ENCODE peak calls at places on chromosome 17, in four cellular contexts. D, R, Y and P are unnamed samples.
A peak's percentile ranks its signal among the peaks of the same experiment; 100 is the strongest.

GRCh38 chr17:22158364-22158763 is 466.0 kb downstream of the KCNJ18 start:
- DNase-seq in D (no peak), R (no peak), Y (no peak), P (no peak)

GRCh38 chr17:61808442-61808841 is 54.9 kb downstream of the BRIP1 start:
- DNase-seq in D (no peak), R (no peak), Y (no peak), P (no peak)

GRCh38 chr17:18921912-18922451 is 30.0 kb upstream of the SLC5A10 start:
- DNase-seq in D (no peak), R (no peak), Y (no peak), P (peak; percentile 47)

GRCh38 chr17:21007646-21008045 is 35.2 kb downstream of the USP22 start:
- DNase-seq in D (no peak), R (no peak), Y (no peak), P (no peak)

GRCh38 chr17:37828313-37829124 is 83.7 kb upstream of the HNF1B start:
- DNase-seq in D (no peak), R (no peak), Y (peak; percentile 65), P (no peak)

GRCh38 chr17:59762022-59762825 is 54.8 kb downstream of the VMP1 start:
- DNase-seq in D (no peak), R (no peak), Y (peak; percentile 89), P (no peak)

GRCh38 chr17:2383628-2384167 is 17.2 kb downstream of the MNT start:
- DNase-seq in D (no peak), R (no peak), Y (no peak), P (no peak)

GRCh38 chr17:38982858-38983746 is 15.9 kb upstream of the FBXO47 start:
- DNase-seq in D (no peak), R (peak; percentile 89), Y (peak; percentile 76), P (peak; percentile 48)

GRCh38 chr17:82611140-82612058 is 36.8 kb downstream of the WDR45B start:
- DNase-seq in D (no peak), R (no peak), Y (peak; percentile 41), P (no peak)

GRCh38 chr17:17783825-17784598 is 52.8 kb downstream of the SREBF1 start:
- DNase-seq in D (peak; percentile 67), R (peak; percentile 76), Y (peak; percentile 68), P (no peak)

GRCh38 chr17:59423137-59423703 is 91.8 kb downstream of the YPEL2 start:
- DNase-seq in D (peak; percentile 19), R (no peak), Y (peak; percentile 74), P (peak; percentile 78)

GRCh38 chr17:75765981-75766380 is 989 bp upstream of the GALK1 start:
- DNase-seq in D (no peak), R (no peak), Y (no peak), P (no peak)

GRCh38 chr17:48612456-48612853 is 1.6 kb upstream of the HOXB7 start:
- DNase-seq in D (no peak), R (no peak), Y (peak; percentile 74), P (no peak)
- H3K27ac ChIP-seq in D (no peak overlapping the region), R (no peak overlapping the region), Y (peak overlapping the region; percentile 64), P (no peak overlapping the region)

DNA sequence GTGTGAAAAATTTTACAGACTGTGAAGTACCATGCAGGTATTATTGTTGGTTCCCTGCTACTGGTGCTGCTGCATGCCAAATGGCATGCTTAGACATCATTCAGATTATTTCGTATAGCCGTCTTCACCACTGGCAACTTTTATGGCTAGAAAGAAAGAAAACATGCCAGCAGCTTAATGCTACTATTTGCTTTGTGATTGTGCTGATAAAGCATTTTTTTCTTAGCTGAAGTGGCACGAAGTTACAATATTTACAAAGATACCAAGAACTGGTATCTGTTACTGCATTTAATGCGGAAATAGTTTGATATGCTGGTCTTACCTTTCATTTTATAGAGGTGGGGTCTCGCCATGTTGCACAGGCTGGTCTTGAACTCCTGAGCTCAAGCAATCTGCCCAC is 8.2 kb downstream of the ZNHIT3 start:
- DNase-seq in D (no peak), R (no peak), Y (no peak), P (no peak)
- H3K36me3 ChIP-seq in D (peaks cover 5% of the 10 kb centered on the region), R (peaks cover 17% of the 10 kb centered on the region), Y (peaks cover 77% of the 10 kb centered on the region), P (peaks cover 30% of the 10 kb centered on the region)

GRCh38 chr17:4501295-4501949 is 2.7 kb downstream of the SPNS2 start:
- DNase-seq in D (no peak), R (no peak), Y (no peak), P (no peak)
- H3K4me3 ChIP-seq in D (peak overlapping the region; percentile 60), R (no peak overlapping the region), Y (no peak overlapping the region), P (no peak overlapping the region)

DNA sequence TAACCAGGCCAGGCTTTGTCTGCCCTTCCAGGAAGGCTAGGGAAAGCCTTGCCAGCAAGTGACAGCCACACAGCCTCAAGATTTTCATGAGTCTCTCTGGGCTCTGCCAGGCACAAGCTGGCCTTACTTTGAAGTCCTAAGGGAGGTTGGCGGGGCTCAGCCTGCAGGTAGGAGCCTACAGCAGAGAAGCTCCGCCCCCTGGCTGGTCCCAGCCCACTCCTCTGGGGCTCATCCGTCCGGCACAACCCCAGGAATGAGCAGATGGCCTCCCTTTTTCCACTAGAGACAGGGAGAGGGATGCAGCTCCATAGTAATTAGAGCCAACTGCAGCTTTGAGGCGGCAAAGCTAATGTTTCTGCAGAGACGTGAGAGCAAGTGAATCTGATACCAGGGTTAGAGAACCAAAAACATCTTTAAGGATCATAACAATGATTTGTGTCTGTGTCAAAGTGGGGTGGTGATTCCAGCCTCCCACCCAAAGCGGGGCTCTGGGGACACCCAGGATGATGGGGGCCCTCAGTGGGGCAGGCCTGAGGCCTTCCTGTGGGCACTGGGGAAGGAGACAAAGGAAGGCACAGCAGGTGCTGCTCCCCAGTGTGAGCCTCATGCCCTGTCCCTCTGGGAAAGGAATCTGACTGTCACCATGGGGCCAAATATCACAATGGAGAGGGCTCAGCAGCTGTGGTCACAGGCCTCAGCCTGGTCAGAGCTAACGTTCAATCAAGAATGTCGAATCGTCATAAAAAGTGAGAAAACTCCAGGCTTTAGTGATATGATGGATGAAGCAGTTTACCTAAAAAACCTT is 61.5 kb downstream of the RBFOX3 start:
- DNase-seq in D (no peak), R (peak; percentile 56), Y (no peak), P (no peak)
- H3K27ac ChIP-seq in D (no peak overlapping the region), R (no peak overlapping the region), Y (no peak overlapping the region), P (no peak overlapping the region)

GRCh38 chr17:48123776-48124388 is 16.3 kb downstream of the SNX11 start:
- DNase-seq in D (no peak), R (no peak), Y (no peak), P (no peak)
- H3K36me3 ChIP-seq in D (no peaks in the 10 kb centered on the region), R (peaks cover 2% of the 10 kb centered on the region), Y (peaks cover 49% of the 10 kb centered on the region), P (peaks cover 38% of the 10 kb centered on the region)

DNA sequence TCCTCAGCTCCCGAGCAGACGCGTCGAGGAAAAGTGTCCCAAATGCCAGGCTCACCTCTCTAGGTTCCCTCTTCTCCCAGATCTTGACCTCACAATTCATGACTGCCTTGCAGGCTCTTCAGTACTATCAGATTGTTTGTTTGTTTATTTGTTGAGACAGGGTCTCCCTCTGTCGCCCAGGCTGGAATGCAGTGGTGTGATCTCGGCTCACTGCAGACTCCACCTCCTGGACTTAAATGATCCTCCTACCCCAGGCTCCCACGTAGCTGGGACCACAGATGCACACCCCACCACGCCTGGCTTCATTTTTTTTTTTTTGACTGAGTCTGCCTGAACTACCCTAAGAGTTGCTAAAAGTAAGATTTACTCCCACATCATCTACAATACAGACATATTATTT is 15.9 kb downstream of the TMEM235 start:
- DNase-seq in D (no peak), R (no peak), Y (peak; percentile 67), P (no peak)
- H3K4me3 ChIP-seq in D (no peak overlapping the region), R (no peak overlapping the region), Y (no peak overlapping the region), P (no peak overlapping the region)

GRCh38 chr17:883586-883962 is 96.0 kb downstream of the NXN start:
- DNase-seq in D (no peak), R (no peak), Y (no peak), P (no peak)
- H3K27ac ChIP-seq in D (peak overlapping the region; percentile 52), R (peak overlapping the region; percentile 85), Y (no peak overlapping the region), P (no peak overlapping the region)

DNA sequence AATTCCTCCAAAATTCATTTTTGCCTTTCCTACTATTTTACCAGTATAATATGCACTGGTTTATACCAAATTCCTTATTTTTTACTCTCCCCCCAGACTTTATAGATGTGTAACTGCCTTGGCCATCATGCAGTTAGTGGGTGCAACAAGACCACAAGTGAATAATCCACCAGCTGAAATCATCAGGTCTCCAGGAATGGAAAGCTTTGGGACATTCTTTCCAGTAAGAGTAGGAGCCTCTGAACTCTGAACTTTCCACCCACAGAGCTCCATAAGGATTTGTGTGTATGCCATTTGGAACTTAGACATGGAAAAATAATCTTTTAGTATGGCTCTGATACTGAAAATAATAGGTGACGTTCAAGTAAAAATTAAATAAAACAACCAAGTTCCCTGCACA is 11.4 kb upstream of the LYRM9 start:
- DNase-seq in D (no peak), R (no peak), Y (no peak), P (no peak)
- H3K36me3 ChIP-seq in D (no peaks in the 10 kb centered on the region), R (no peaks in the 10 kb centered on the region), Y (no peaks in the 10 kb centered on the region), P (no peaks in the 10 kb centered on the region)

DNA sequence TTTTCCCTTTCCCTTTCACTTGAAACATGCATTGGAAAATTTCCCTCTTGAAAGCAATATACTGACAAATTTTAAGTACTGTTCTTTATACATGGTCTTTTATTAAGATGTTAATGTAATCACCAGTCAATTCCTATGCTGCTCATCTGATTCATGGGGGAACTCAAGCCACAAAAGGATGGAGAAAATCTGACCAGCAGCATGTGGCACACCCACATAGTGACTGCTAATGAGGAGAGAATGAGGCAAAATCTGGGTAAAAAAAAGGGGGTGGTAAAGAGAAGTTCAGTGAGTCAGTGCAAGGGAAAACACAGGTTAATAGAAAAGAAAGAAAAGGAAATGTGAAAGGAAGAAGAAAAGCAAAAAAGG is 11.3 kb downstream of the RFFL start:
- DNase-seq in D (no peak), R (no peak), Y (peak; percentile 56), P (peak; percentile 33)
- H3K4me3 ChIP-seq in D (no peak overlapping the region), R (no peak overlapping the region), Y (no peak overlapping the region), P (no peak overlapping the region)

GRCh38 chr17:57874058-57874419 is 24.2 kb upstream of the MRPS23 start:
- DNase-seq in D (no peak), R (no peak), Y (no peak), P (no peak)
- H3K27ac ChIP-seq in D (peak overlapping the region; percentile 44), R (peak overlapping the region; percentile 94), Y (peak overlapping the region; percentile 99), P (peak overlapping the region; percentile 87)